ENCODE peak calls at places on chromosome 1, in ten cellular contexts. I is stimulated activated CD4-positive, alpha-beta T cell treated with anti-CD3 and anti-CD28 coated beads, Interleukin-15, amount 100 ng/mL, for 1 hour; U is M059J; Z is HFF-Myc; F is astrocyte of the spinal cord; Q is CD8-positive, alpha-beta memory T cell; J is EL; B is caudate nucleus; T is Caki2; N is mesenchymal stem cell. A is an unnamed sample.

GRCh38 chr1:6081901-6082300 is 36.2 kb downstream of the KCNAB2 start:
- DNase-seq in I (no peak), U (no peak), Z (no peak), F (no peak), Q (no peak), J (no peak), B (no peak), T (no peak), N (no peak), A (no peak)

GRCh38 chr1:96306809-96307208 is 414.8 kb upstream of the PTBP2 start:
- DNase-seq in I (no peak), U (peak; percentile 62), Z (no peak), F (peak; percentile 45), Q (no peak), J (peak; percentile 72), B (no peak), T (no peak), N (peak; percentile 24), A (peak; percentile 1)

GRCh38 chr1:228144213-228145049 is 4.4 kb downstream of the GUK1 start:
- DNase-seq in I (no peak), U (no peak), Z (no peak), F (no peak), Q (no peak), J (no peak), B (no peak), T (no peak), N (no peak), A (no peak)

GRCh38 chr1:101198842-101199636 is 37.8 kb upstream of the S1PR1 start:
- DNase-seq in I (no peak), U (no peak), Z (no peak), F (no peak), Q (no peak), J (no peak), B (no peak), T (no peak), N (no peak), A (no peak)

GRCh38 chr1:27267153-27267552 is 32.7 kb downstream of the WDTC1 start:
- DNase-seq in I (no peak), U (no peak), Z (no peak), F (no peak), Q (no peak), J (no peak), B (no peak), T (no peak), N (no peak), A (no peak)

GRCh38 chr1:156503672-156504055 is 3.1 kb upstream of the MEF2D start:
- DNase-seq in I (no peak), U (peak; percentile 45), Z (no peak), F (no peak), Q (no peak), J (no peak), B (no peak), T (no peak), N (peak; percentile 45), A (no peak)

GRCh38 chr1:164764333-164764732 is 205.3 kb downstream of the PBX1 start:
- DNase-seq in I (no peak), U (peak; percentile 42), Z (no peak), F (peak; percentile 30), Q (no peak), J (peak; percentile 43), B (no peak), T (no peak), N (peak; percentile 38), A (no peak)

GRCh38 chr1:162951553-162952315 is 90.8 kb upstream of the CCDC190 start:
- DNase-seq in I (no peak), U (no peak), Z (no peak), F (no peak), Q (no peak), J (no peak), B (no peak), T (no peak), N (peak; percentile 14), A (peak; percentile 47)

GRCh38 chr1:198556969-198557368 is 16.5 kb upstream of the ATP6V1G3 start:
- DNase-seq in I (peak; percentile 7), U (no peak), Z (peak; percentile 38), F (no peak), Q (peak; percentile 86), J (peak; percentile 14), B (no peak), T (no peak), N (no peak), A (no peak)